ENCODE peak calls at places on chromosome 16, in six cellular contexts. B, L, K, N, R and T are unnamed samples.

GRCh38 chr16:82464192-82464591 is 162.6 kb upstream of the CDH13 start:
- DNase-seq in K (no peak), B (no peak), R (no peak), L (no peak), N (no peak), T (no peak)

GRCh38 chr16:2799852-2800226 is 1.6 kb downstream of the PRSS41 start:
- DNase-seq in L (peak), K (no peak), R (peak), B (peak), N (no peak), T (no peak)

GRCh38 chr16:4450921-4451619 is 23.4 kb downstream of the NMRAL1 start:
- DNase-seq in R (no peak), L (no peak), B (no peak), K (no peak), N (no peak), T (no peak)

GRCh38 chr16:53865492-53865863 is 161.5 kb downstream of the FTO start:
- DNase-seq in B (no peak), K (peak), N (no peak), L (peak), R (no peak), T (no peak)

GRCh38 chr16:24737391-24737871 is 8.0 kb downstream of the TNRC6A start:
- DNase-seq in K (no peak), R (no peak), L (peak), B (peak), N (no peak), T (no peak)

GRCh38 chr16:89721644-89722391 is 481 bp downstream of the ZNF276 start:
- DNase-seq in R (no peak), N (no peak), B (peak), L (peak), K (no peak), T (no peak)

GRCh38 chr16:54589326-54589725 is 302.7 kb upstream of the IRX3 start:
- DNase-seq in N (no peak), B (no peak), R (no peak), L (no peak), K (no peak), T (no peak)

GRCh38 chr16:15644306-15644961 is 1.5 kb upstream of the MARF1 start:
- DNase-seq in N (no peak), R (no peak), L (peak), B (no peak), K (no peak), T (no peak)

GRCh38 chr16:56356276-56357241 is 68.8 kb downstream of the AMFR start:
- DNase-seq in R (peak), N (peak), B (peak), L (peak), K (peak), T (peak)

GRCh38 chr16:89307421-89307805 is 89.9 kb downstream of the ZNF778 start:
- DNase-seq in B (no peak), K (no peak), L (no peak), R (no peak), N (no peak), T (no peak)

GRCh38 chr16:17446661-17447060 is 24.1 kb downstream of the XYLT1 start:
- DNase-seq in B (no peak), N (no peak), R (no peak), L (no peak), K (no peak), T (no peak)

GRCh38 chr16:2267913-2268666 is at the start of gene RNPS1:
- DNase-seq in R (peak), K (peak), N (peak), L (peak), B (peak), T (peak)

GRCh38 chr16:71927383-71927782 is 32.1 kb downstream of the IST1 start:
- DNase-seq in R (peak), L (peak), K (no peak), B (peak), N (no peak), T (no peak)

GRCh38 chr16:71923941-71924690 is 28.8 kb downstream of the IST1 start:
- DNase-seq in L (no peak), B (no peak), N (no peak), R (no peak), K (no peak), T (no peak)

GRCh38 chr16:71920658-71921057 is 25.3 kb downstream of the IST1 start:
- DNase-seq in R (no peak), N (no peak), K (no peak), L (no peak), B (no peak), T (no peak)

GRCh38 chr16:71927787-71928186 is 32.5 kb downstream of the IST1 start:
- DNase-seq in B (no peak), R (no peak), N (no peak), L (no peak), K (no peak), T (no peak)

DNA sequence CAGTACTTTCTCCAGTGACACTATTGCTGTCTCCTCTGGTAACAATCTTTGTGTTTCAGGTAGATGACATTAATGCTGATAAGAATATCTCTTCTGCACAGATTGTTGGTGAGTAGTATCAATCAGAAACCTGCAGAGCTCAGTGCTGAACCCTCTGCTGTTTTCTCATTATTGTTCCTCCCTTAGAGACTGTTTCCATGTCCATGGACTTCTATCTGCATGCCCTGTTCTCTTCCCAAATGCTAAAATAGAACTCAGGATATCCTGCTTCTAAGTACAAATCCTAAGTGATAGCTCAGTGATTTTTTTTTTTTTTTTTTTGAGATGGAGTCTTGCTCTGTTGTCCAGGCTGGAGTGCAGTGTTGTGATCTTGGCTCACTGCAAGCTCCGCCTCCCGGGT is 29.4 kb downstream of the IST1 start:
- DNase-seq in B (no peak), N (no peak), R (no peak), L (no peak), K (no peak), T (no peak)
- H3K14ac ChIP-seq in B (no peak), N (no peak), R (no peak), L (no peak), K (no peak), T (no peak)

GRCh38 chr16:72921106-72921505 is 126.8 kb downstream of the ZFHX3 start:
- DNase-seq in N (no peak), B (no peak), L (no peak), R (no peak), K (no peak), T (no peak)

GRCh38 chr16:72924487-72924886 is 123.4 kb downstream of the ZFHX3 start:
- DNase-seq in L (no peak), K (no peak), B (no peak), R (no peak), N (no peak), T (no peak)

GRCh38 chr16:72923757-72924156 is 124.2 kb downstream of the ZFHX3 start:
- DNase-seq in R (no peak), K (no peak), L (no peak), N (no peak), B (no peak), T (no peak)

GRCh38 chr16:72922714-72923113 is 125.2 kb downstream of the ZFHX3 start:
- DNase-seq in K (no peak), N (no peak), L (no peak), R (no peak), B (no peak), T (no peak)

GRCh38 chr16:72921620-72922019 is 126.3 kb downstream of the ZFHX3 start:
- DNase-seq in L (no peak), R (no peak), N (no peak), K (no peak), B (peak), T (no peak)
- H3K9ac ChIP-seq in L (peak), R (no peak), N (no peak), K (no peak), B (peak), T (no peak)

GRCh38 chr16:57809843-57810196 is 7.5 kb upstream of the KIFC3 start:
- DNase-seq in L (no peak), K (no peak), N (no peak), B (no peak), R (peak), T (no peak)
- H2BK120ac ChIP-seq in L (no peak), K (peak), N (no peak), B (peak), R (peak), T (no peak)

GRCh38 chr16:88012360-88012759 is 61.1 kb downstream of the BANP start:
- DNase-seq in B (no peak), L (peak), K (no peak), N (no peak), R (no peak), T (no peak)
- H3K14ac ChIP-seq in B (no peak), L (no peak), K (no peak), N (no peak), R (no peak), T (no peak)